ENCODE peak calls at places on chromosome 4, in five cellular contexts. D, F, O, Q and I are unnamed samples.
A peak's percentile ranks its signal among the peaks of the same experiment; 100 is the strongest.

GRCh38 chr4:176791591-176792347 is 953 bp downstream of the VEGFC start:
- DNase-seq in O (peak; percentile 74), Q (peak; percentile 61), F (peak; percentile 64), D (peak; percentile 69), I (no peak)

GRCh38 chr4:92060333-92060732 is 243.4 kb upstream of the GRID2 start:
- DNase-seq in O (no peak), D (no peak), F (no peak), Q (no peak), I (no peak)

GRCh38 chr4:142497606-142498005 is 348.5 kb downstream of the INPP4B start:
- DNase-seq in F (no peak), D (no peak), Q (no peak), O (no peak), I (no peak)

GRCh38 chr4:86927843-86928395 is 6.9 kb upstream of the AFF1 start:
- DNase-seq in Q (no peak), F (peak; percentile 99), D (no peak), O (no peak), I (no peak)

GRCh38 chr4:15078682-15079642 is 76.7 kb downstream of the CPEB2 start:
- DNase-seq in Q (no peak), F (peak; percentile 69), D (no peak), O (no peak), I (no peak)

GRCh38 chr4:113893546-113893945 is 85.9 kb downstream of the ARSJ start:
- DNase-seq in F (peak; percentile 41), Q (no peak), O (no peak), D (no peak), I (no peak)

GRCh38 chr4:40908702-40909362 is 159.1 kb downstream of the NSUN7 start:
- DNase-seq in F (peak; percentile 81), D (peak; percentile 85), O (peak; percentile 84), Q (peak; percentile 79), I (no peak)

GRCh38 chr4:2059726-2060577 is 825 bp downstream of the NAT8L start:
- DNase-seq in O (no peak), F (no peak), Q (peak; percentile 53), D (peak; percentile 51), I (no peak)

GRCh38 chr4:112181358-112182000 is 36.2 kb downstream of the FAM241A start:
- DNase-seq in D (no peak), Q (no peak), F (no peak), O (no peak), I (no peak)

GRCh38 chr4:138540056-138540800 is 298.1 kb upstream of the SLC7A11 start:
- DNase-seq in O (no peak), Q (no peak), F (peak; percentile 15), D (no peak), I (no peak)

GRCh38 chr4:80336582-80336981 is 1.1 kb downstream of the CFAP299 start:
- DNase-seq in D (peak; percentile 20), Q (peak; percentile 19), O (no peak), F (peak; percentile 62), I (no peak)
- TF ChIP-seq CTCF in D (no peak), Q (no peak), O (no peak), F (peak; percentile 64), I (peak; percentile 65)

GRCh38 chr4:68257719-68258118 is 12.2 kb upstream of the TMPRSS11B start:
- DNase-seq in Q (no peak), D (no peak), O (no peak), F (no peak), I (no peak)

GRCh38 chr4:68250151-68250930 is 4.8 kb upstream of the TMPRSS11B start:
- DNase-seq in F (no peak), O (no peak), Q (no peak), D (no peak), I (no peak)

GRCh38 chr4:68259191-68259590 is 13.7 kb upstream of the TMPRSS11B start:
- DNase-seq in Q (no peak), F (no peak), O (no peak), D (no peak), I (no peak)

GRCh38 chr4:68256284-68256683 is 10.8 kb upstream of the TMPRSS11B start:
- DNase-seq in O (no peak), D (no peak), F (no peak), Q (no peak), I (no peak)
- TF ChIP-seq CTCF in O (no peak), D (no peak), F (no peak), Q (no peak), I (no peak)

GRCh38 chr4:170938588-170938987 is 848.8 kb upstream of the AADAT start:
- DNase-seq in O (no peak), D (no peak), F (no peak), Q (no peak), I (no peak)
- TF ChIP-seq CTCF in O (no peak), D (no peak), F (no peak), Q (no peak), I (no peak)

GRCh38 chr4:932713-933070 is 432 bp downstream of the TMEM175 start:
- DNase-seq in O (no peak), D (no peak), F (no peak), Q (peak; percentile 34), I (peak; percentile 57)
- TF ChIP-seq CTCF in O (no peak), D (no peak), F (no peak), Q (no peak), I (peak; percentile 12)

DNA sequence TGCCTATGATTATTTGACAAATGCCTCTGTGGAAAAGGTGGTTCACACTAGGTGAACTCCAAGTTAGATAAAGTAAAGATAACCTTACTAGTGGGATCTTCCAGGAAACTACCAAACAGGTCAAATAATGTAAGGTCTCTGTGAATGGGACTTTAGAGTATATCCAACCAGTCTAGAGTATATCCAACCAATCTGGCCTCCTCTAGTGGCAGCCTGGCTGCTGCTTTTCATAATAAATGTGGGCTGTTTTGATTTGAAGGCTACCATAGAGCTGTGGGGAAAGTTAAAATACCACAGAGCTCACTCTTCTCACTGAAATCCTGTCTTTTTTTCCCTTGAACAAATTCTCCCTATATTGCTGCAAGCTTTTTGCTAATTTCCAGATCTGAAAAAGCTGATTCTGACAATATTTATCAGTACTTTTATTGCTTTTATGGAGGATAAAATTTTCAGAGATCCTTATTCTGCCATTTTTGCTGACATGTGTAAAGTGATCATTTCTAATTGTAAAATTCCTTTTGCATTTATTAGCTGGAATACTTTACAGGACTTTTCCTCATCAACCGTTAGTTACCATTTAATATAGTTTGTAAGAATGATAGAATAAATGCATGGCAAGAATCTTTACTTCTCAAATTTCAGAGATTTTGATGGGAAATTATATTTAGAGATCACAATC is 111.3 kb downstream of the TET2 start:
- DNase-seq in Q (no peak), F (no peak), O (no peak), D (no peak), I (no peak)
- TF ChIP-seq CTCF in Q (no peak), F (no peak), O (no peak), D (no peak), I (peak; percentile 22)

GRCh38 chr4:4379540-4380087 is 7.3 kb upstream of the NSG1 start:
- DNase-seq in O (no peak), D (no peak), F (no peak), Q (no peak), I (peak; percentile 78)
- TF ChIP-seq CTCF in O (no peak), D (no peak), F (no peak), Q (no peak), I (no peak)

DNA sequence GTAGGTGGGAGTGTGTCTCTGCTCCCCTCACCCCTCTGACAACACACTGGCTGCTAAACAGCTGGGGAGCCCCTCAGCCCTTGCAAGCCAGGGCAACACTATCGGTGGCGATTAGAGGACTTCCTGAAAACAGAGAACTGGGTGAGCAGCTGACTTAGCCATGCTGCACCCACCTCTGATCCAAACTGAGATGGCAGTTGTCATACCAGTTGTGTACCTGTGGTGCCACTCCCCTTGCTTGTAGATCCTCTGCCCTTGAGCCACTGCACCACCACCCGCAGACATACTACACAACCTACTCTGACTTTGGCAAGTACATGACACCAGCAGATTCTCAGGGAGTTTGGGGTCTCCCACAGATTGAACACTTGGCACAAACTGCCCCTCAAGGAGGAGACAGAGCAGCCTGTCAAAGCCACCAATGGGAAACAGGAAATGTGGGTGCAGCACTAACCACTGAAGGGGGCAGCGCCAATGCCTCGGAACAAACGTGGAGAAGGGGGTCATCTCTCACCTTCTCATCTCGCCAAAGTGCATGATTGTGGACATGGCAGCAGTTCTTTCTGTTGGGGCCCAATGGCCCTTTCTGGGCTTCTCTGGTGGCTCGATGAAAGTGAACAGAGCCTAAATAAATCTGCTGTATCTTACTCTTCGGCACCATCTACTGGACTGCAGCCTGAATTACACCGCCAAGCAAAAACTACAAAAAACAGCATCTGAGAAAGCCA is 119.8 kb downstream of the NEK1 start:
- DNase-seq in D (no peak), F (peak; percentile 66), O (no peak), Q (peak; percentile 20), I (no peak)
- TF ChIP-seq CTCF in D (peak; percentile 58), F (peak; percentile 89), O (peak; percentile 14), Q (peak; percentile 56), I (peak; percentile 83)

DNA sequence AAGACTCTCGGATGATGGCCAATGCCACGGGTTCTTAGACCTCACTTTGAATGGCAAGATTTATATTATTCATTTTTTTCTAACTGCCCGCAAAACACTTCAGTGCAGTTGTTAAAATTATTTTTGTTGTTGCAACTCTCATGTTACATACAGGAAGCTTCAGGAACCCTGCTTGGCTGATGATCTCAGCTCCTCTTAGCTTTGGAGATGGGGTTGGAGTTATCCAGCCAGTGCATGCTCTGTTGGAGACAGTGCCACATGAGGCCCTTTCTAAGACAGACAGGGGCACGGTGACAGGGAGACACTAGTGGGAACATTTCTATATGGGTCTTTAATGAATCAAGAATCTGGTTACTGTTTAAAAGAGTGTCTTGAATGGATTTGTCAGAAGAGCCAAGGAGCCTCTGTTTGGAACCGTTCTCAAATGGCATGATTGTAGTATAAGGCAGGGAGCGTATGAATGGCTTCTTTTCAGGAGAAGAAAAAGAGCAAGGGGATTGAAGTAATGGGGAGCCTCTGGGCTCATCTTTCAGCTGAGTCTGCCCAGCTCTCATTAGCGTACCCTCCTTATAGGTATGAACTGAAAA is 61.9 kb upstream of the ENPP6 start:
- DNase-seq in F (no peak), O (no peak), Q (no peak), D (no peak), I (no peak)
- TF ChIP-seq CTCF in F (no peak), O (no peak), Q (no peak), D (no peak), I (no peak)